ENCODE peak calls at places on chromosomes 12 and 14, in six cellular contexts. L, D, X, V, Z and I are unnamed samples.

GRCh38 chr14:90759370-90760054 is 56.7 kb downstream of the TTC7B start:
- DNase-seq in L (no peak), D (no peak), Z (no peak), V (no peak), X (no peak), I (no peak)

GRCh38 chr12:5796171-5797091 is 148.6 kb downstream of the ANO2 start:
- DNase-seq in L (no peak), Z (no peak), V (no peak), D (no peak), X (no peak), I (no peak)

GRCh38 chr12:44915958-44916357 is 39.8 kb upstream of the NELL2 start:
- DNase-seq in D (no peak), X (no peak), L (no peak), Z (no peak), V (no peak), I (no peak)

GRCh38 chr14:70808023-70808401 is 1.3 kb downstream of the MAP3K9 start:
- DNase-seq in X (no peak), L (peak), D (no peak), Z (no peak), V (peak), I (peak)

GRCh38 chr12:131919366-131920156 is 9.5 kb upstream of the PUS1 start:
- DNase-seq in L (no peak), V (no peak), X (no peak), Z (no peak), D (no peak), I (no peak)

GRCh38 chr14:83706555-83706954 is 1823.4 kb upstream of the FLRT2 start:
- DNase-seq in X (no peak), L (no peak), Z (no peak), V (no peak), D (no peak), I (no peak)

GRCh38 chr14:70027785-70028428 is 148.7 kb downstream of the SMOC1 start:
- DNase-seq in L (peak), V (peak), Z (no peak), X (no peak), D (peak), I (peak)

GRCh38 chr14:91154851-91155625 is 41.2 kb downstream of the DGLUCY start:
- DNase-seq in X (peak), Z (no peak), L (no peak), D (no peak), V (peak), I (no peak)

GRCh38 chr12:26658991-26659390 is 174.0 kb downstream of the ITPR2 start:
- DNase-seq in X (no peak), L (no peak), V (no peak), D (no peak), Z (no peak), I (no peak)

GRCh38 chr12:100360450-100360849 is 3.6 kb downstream of the SLC17A8 start:
- DNase-seq in V (no peak), X (no peak), L (no peak), Z (no peak), D (no peak), I (no peak)

GRCh38 chr12:1797991-1798733 is 22.2 kb upstream of the LRTM2 start:
- DNase-seq in V (no peak), D (no peak), L (no peak), X (no peak), Z (no peak), I (no peak)

GRCh38 chr12:57772429-57773322 is at the start of gene EEF1AKMT3:
- DNase-seq in V (peak), D (no peak), X (no peak), L (peak), Z (peak), I (no peak)

GRCh38 chr14:104132981-104133380 is 5.4 kb upstream of the KIF26A start:
- DNase-seq in L (no peak), V (no peak), D (no peak), Z (no peak), X (no peak), I (no peak)

GRCh38 chr12:120791669-120792176 is 66.1 kb downstream of the ACADS start:
- DNase-seq in L (no peak), V (no peak), X (no peak), Z (no peak), D (no peak), I (no peak)

GRCh38 chr12:89833337-89834252 is 125.0 kb upstream of the ATP2B1 start:
- DNase-seq in V (no peak), Z (no peak), L (no peak), X (no peak), D (no peak), I (no peak)

GRCh38 chr12:62351326-62351725 is 91.1 kb downstream of the USP15 start:
- DNase-seq in L (no peak), X (no peak), V (no peak), D (no peak), Z (no peak), I (no peak)

GRCh38 chr14:25049127-25049558 is 804 bp downstream of the STXBP6 start:
- DNase-seq in Z (no peak), L (no peak), V (no peak), X (no peak), D (no peak), I (no peak)

GRCh38 chr12:12693111-12693671 is 2.8 kb downstream of the GPR19 start:
- DNase-seq in Z (no peak), X (no peak), D (no peak), V (no peak), L (no peak), I (no peak)

GRCh38 chr14:73008501-73008900 is 18.4 kb downstream of the ZFYVE1 start:
- DNase-seq in L (no peak), V (no peak), D (no peak), Z (peak), X (no peak), I (no peak)

GRCh38 chr12:130695061-130695460 is 21.0 kb downstream of the RIMBP2 start:
- DNase-seq in D (no peak), V (no peak), Z (no peak), X (no peak), L (no peak), I (no peak)

GRCh38 chr12:295132-295531 is 32.5 kb upstream of the SLC6A13 start:
- DNase-seq in Z (no peak), L (no peak), V (no peak), D (no peak), X (no peak), I (no peak)

GRCh38 chr12:53825246-53826081 is 73.7 kb upstream of the CISTR start:
- DNase-seq in V (no peak), L (no peak), Z (no peak), D (no peak), X (no peak), I (no peak)

GRCh38 chr12:8742501-8742900 is 44.7 kb downstream of the RIMKLB start:
- DNase-seq in Z (peak), X (no peak), V (no peak), L (no peak), D (no peak), I (no peak)

GRCh38 chr12:56840922-56841321 is 77.8 kb downstream of the HSD17B6 start:
- DNase-seq in L (no peak), Z (no peak), D (no peak), X (no peak), V (no peak), I (no peak)

GRCh38 chr12:108784270-108784669 is 53.0 kb upstream of the CORO1C start:
- DNase-seq in X (peak), Z (no peak), D (no peak), V (peak), L (no peak), I (no peak)

GRCh38 chr14:35480119-35480769 is 53.7 kb upstream of the INSM2 start:
- DNase-seq in X (no peak), V (no peak), L (no peak), Z (no peak), D (no peak), I (no peak)